ENCODE peak calls at places on chromosome 21, in six cellular contexts. G is CD4-positive, alpha-beta memory T cell; C is K562; H is fibroblast of lung; T is BJ; W is mesendoderm. L is an unnamed sample. For H3K36me3, the result is how much of the 10 kb centered on the place peaks cover.

GRCh38 chr21:41482321-41482720 is 25.6 kb downstream of the TMPRSS2 start:
- DNase-seq in T (no peak), C (no peak), W (no peak), H (peak), G (no peak), L (no peak)

GRCh38 chr21:38321568-38321967 is 64.8 kb downstream of the KCNJ15 start:
- DNase-seq in G (no peak), H (no peak), T (no peak), W (no peak), C (no peak), L (no peak)

GRCh38 chr21:43735236-43736091 is 16.5 kb downstream of the PDXK start:
- DNase-seq in C (no peak), W (no peak), T (no peak), H (no peak), G (no peak), L (no peak)

GRCh38 chr21:26945916-26946315 is 21.0 kb downstream of the ADAMTS5 start:
- DNase-seq in C (no peak), G (no peak), W (peak), H (peak), T (no peak), L (no peak)

GRCh38 chr21:25179116-25179515 is 428.2 kb downstream of the MRPL39 start:
- DNase-seq in H (peak), G (no peak), W (no peak), C (no peak), T (no peak), L (no peak)

GRCh38 chr21:36854391-36854790 is 112.1 kb downstream of the HLCS start:
- DNase-seq in G (no peak), H (no peak), C (peak), T (no peak), W (peak), L (peak)

GRCh38 chr21:16072176-16072575 is 342.4 kb downstream of the USP25 start:
- DNase-seq in H (no peak), T (no peak), C (no peak), G (no peak), W (no peak), L (no peak)

GRCh38 chr21:37478821-37479220 is 112.2 kb downstream of the DYRK1A start:
- DNase-seq in C (no peak), T (no peak), H (no peak), G (no peak), W (no peak), L (no peak)

GRCh38 chr21:39588884-39589283 is 23.9 kb upstream of the B3GALT5 start:
- DNase-seq in H (no peak), T (no peak), G (no peak), C (no peak), W (no peak), L (no peak)

GRCh38 chr21:37862536-37862935 is 53.7 kb downstream of the KCNJ6 start:
- DNase-seq in W (peak), T (no peak), H (peak), C (no peak), G (no peak), L (no peak)

GRCh38 chr21:37552496-37553399 is 186.2 kb downstream of the DYRK1A start:
- DNase-seq in T (no peak), G (no peak), H (no peak), C (no peak), W (no peak), L (no peak)

GRCh38 chr21:41137401-41137800 is 30.6 kb upstream of the BACE2 start:
- DNase-seq in W (no peak), T (no peak), G (no peak), C (no peak), H (no peak), L (no peak)

GRCh38 chr21:26709090-26709489 is 136.0 kb upstream of the CYYR1 start:
- DNase-seq in G (no peak), W (no peak), H (peak), C (no peak), T (no peak), L (no peak)

GRCh38 chr21:36765229-36765628 is 66.3 kb downstream of the SIM2 start:
- DNase-seq in T (no peak), G (no peak), W (no peak), H (peak), C (no peak), L (no peak)

GRCh38 chr21:25688284-25689035 is 46.2 kb downstream of the ATP5PF start:
- DNase-seq in W (no peak), H (peak), T (no peak), C (no peak), G (no peak), L (no peak)

GRCh38 chr21:30592140-30592539 is at the start of gene KRTAP6-3:
- DNase-seq in G (no peak), C (no peak), T (no peak), W (no peak), H (no peak), L (no peak)

GRCh38 chr21:38027901-38028300 is 111.6 kb upstream of the KCNJ6 start:
- DNase-seq in G (no peak), C (no peak), H (peak), T (peak), W (no peak), L (no peak)

GRCh38 chr21:16424331-16424749 is 694.6 kb downstream of the USP25 start:
- DNase-seq in T (no peak), H (peak), C (no peak), G (no peak), W (no peak), L (no peak)

GRCh38 chr21:17613242-17613676 is 558 bp upstream of the BTG3 start:
- DNase-seq in T (no peak), G (peak), C (no peak), W (no peak), H (peak), L (peak)

GRCh38 chr21:42850866-42851391 is 28.4 kb downstream of the WDR4 start:
- DNase-seq in C (peak), W (peak), G (no peak), H (no peak), T (no peak), L (peak)

GRCh38 chr21:41370840-41371697 is 9.2 kb downstream of the MX2 start:
- DNase-seq in T (no peak), G (no peak), C (no peak), W (no peak), H (peak), L (no peak)

GRCh38 chr21:20013851-20014250 is 984.4 kb upstream of the NCAM2 start:
- DNase-seq in H (no peak), C (no peak), G (no peak), T (no peak), W (no peak), L (no peak)

GRCh38 chr21:43835861-43836260 is 29.2 kb upstream of the AGPAT3 start:
- DNase-seq in G (no peak), H (no peak), T (no peak), C (no peak), W (no peak), L (no peak)

GRCh38 chr21:38440746-38441145 is 57.5 kb downstream of the ERG start:
- DNase-seq in C (no peak), W (peak), T (peak), H (peak), G (no peak), L (peak)

GRCh38 chr21:44439211-44439600 is 16.1 kb upstream of the LRRC3 start:
- DNase-seq in C (no peak), W (no peak), T (no peak), G (no peak), H (no peak), L (no peak)

GRCh38 chr21:42537106-42537742 is 23.6 kb downstream of the SLC37A1 start:
- DNase-seq in G (no peak), C (no peak), H (no peak), W (no peak), T (no peak), L (peak)

GRCh38 chr21:28132713-28133112 is 860.0 kb downstream of the LTN1 start:
- DNase-seq in H (peak), W (no peak), C (no peak), T (peak), G (no peak), L (no peak)

GRCh38 chr21:42843021-42843420 is 36.3 kb downstream of the WDR4 start:
- DNase-seq in W (no peak), C (no peak), G (no peak), T (no peak), H (no peak), L (no peak)

DNA sequence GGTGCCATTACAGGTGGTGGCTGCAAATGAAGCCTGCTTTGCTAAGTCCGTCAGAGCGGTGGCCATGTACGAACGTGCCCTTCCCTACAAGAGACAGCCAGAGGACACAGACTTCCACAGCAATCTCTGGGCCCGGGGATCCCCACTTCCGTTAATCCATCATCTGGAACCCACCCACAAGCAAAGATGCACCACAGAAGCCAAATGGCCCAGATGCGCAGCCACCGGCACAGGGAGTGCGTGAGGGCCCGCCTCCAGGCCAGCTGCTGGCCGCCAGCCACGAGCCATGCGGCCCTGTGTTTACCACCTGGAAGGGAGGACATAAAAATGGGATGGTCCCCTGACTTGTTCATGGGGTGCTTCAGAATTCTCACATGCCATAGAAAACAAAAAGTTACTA is 22.1 kb downstream of the MRAP start:
- DNase-seq in H (no peak), C (no peak), T (no peak), G (no peak), W (no peak), L (no peak)
- H3K36me3 ChIP-seq in H (under half), C (half or more), T (half or more), G (half or more), W (under half), L (half or more)

DNA sequence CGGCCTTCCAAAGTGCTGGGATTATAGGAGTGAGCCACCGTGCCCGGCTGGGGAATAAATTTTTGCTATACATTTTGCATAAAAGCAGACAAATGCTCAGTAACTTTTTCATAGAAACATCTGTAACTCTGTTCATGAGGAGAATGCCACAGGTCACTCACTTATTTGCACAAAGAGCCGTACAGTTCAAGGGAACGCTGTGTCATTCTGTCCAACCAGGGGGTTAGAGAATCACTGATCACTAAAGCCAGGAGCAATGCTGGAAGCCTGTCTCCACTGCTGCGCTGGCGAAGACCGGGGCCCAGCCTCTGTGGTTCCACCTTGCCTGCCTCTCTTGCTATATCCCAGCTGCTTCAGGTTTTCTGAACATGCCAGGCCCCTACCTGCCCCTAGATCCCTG is 58.3 kb downstream of the RUNX1 start:
- DNase-seq in H (no peak), G (no peak), T (no peak), C (no peak), W (no peak), L (no peak)
- H3K36me3 ChIP-seq in H (under half), G (under half), T (under half), C (under half), W (under half), L (under half)

GRCh38 chr21:33543505-33544129 is 779 bp downstream of the SON start:
- DNase-seq in H (no peak), C (no peak), W (no peak), T (no peak), G (no peak), L (no peak)
- H3K36me3 ChIP-seq in H (under half), C (half or more), W (under half), T (under half), G (under half), L (under half)

DNA sequence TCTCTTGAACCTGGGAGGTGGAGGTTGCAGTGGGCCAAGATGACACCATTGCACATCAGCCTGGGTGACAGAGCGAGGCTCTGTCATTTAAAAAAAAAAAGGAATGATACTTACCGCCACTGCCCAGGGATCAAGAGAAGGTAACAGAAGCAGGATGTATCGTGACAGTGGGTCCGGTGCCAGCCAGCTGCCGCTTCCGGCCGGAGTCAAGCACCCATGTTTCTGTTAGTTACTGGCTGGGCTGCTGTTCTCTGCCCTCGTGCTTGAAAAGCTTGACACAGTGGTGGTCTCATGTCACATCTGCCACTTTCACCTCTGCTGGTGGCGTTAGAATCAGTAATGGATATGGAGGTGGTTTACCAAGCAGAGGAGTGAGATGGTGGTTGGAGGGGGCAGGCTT is 21.0 kb downstream of the IFNGR2 start:
- DNase-seq in W (no peak), H (no peak), G (no peak), T (no peak), C (no peak), L (no peak)
- H3K36me3 ChIP-seq in W (under half), H (under half), G (under half), T (under half), C (half or more), L (under half)

GRCh38 chr21:45504021-45504515 is 38.2 kb downstream of the SLC19A1 start:
- DNase-seq in W (no peak), C (peak), G (no peak), H (no peak), T (no peak), L (no peak)

GRCh38 chr21:45499970-45500575 is 42.2 kb downstream of the SLC19A1 start:
- DNase-seq in C (peak), T (no peak), G (no peak), W (no peak), H (no peak), L (no peak)

GRCh38 chr21:45502006-45502345 is 40.3 kb downstream of the SLC19A1 start:
- DNase-seq in G (no peak), C (no peak), T (no peak), W (no peak), H (no peak), L (no peak)

GRCh38 chr21:45504516-45505415 is 37.5 kb downstream of the SLC19A1 start:
- DNase-seq in C (no peak), H (no peak), W (no peak), G (peak), T (no peak), L (no peak)

DNA sequence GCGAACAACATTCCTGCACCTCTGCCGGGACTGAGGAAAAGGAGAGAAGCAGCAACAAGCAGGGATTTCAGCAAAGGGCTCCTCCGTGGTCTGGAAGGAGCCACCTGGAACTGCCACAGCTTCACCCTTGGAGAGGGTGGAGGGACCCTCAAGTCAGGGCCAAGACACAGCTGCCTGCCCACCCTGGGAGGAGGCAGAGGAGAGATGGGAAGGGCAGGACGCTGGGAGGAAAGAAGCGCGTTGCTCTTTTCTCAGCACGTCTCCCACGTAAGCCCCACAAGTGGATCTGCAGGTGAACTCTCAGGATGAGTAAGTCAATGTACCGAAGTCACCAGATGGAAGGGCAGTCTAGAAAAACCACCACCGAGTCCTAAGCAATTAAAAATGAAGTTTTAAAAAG is 39.6 kb downstream of the SLC19A1 start:
- DNase-seq in W (no peak), H (no peak), T (no peak), C (no peak), G (no peak), L (no peak)
- H3K36me3 ChIP-seq in W (under half), H (under half), T (under half), C (under half), G (under half), L (under half)

GRCh38 chr21:23921670-23922418 is 1685.4 kb downstream of the MRPL39 start:
- DNase-seq in C (peak), G (no peak), T (no peak), W (no peak), H (no peak), L (no peak)
- H3K36me3 ChIP-seq in C (under half), G (under half), T (under half), W (under half), H (under half), L (under half)

DNA sequence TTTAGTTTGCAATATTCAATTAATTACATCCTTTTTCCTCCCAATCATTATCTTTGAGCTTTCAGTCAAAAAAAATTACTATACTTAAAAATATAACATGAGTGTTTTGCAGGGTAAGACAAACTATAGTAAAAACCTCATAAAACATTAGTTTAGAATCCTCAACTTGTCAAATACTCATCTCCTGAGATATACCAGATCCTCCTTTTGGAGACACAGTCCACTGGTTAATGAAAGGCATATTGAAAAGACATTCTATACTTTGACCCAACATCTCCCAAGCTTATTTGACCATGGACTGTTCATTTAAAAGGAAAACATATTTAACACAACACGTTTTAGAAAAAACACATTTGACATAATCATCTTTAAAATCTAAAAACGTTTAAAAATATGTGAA is 52.8 kb downstream of the NRIP1 start:
- DNase-seq in C (no peak), G (no peak), H (no peak), T (no peak), W (no peak), L (no peak)
- H3K36me3 ChIP-seq in C (under half), G (under half), H (under half), T (under half), W (under half), L (under half)

GRCh38 chr21:34878501-34878900 is 170.6 kb downstream of the RUNX1 start:
- DNase-seq in H (peak), W (no peak), T (no peak), C (no peak), G (no peak), L (no peak)

GRCh38 chr21:34877485-34878128 is 171.5 kb downstream of the RUNX1 start:
- DNase-seq in H (no peak), T (no peak), G (no peak), C (no peak), W (no peak), L (no peak)

GRCh38 chr21:34881421-34881820 is 167.7 kb downstream of the RUNX1 start:
- DNase-seq in W (no peak), H (peak), T (no peak), G (no peak), C (no peak), L (no peak)

GRCh38 chr21:34880401-34880800 is 168.7 kb downstream of the RUNX1 start:
- DNase-seq in G (no peak), C (no peak), T (no peak), H (no peak), W (no peak), L (no peak)

GRCh38 chr21:34878940-34879339 is 170.2 kb downstream of the RUNX1 start:
- DNase-seq in T (no peak), C (no peak), G (no peak), H (no peak), W (no peak), L (no peak)
- H3K36me3 ChIP-seq in T (under half), C (half or more), G (under half), H (under half), W (under half), L (under half)

GRCh38 chr21:32364801-32365200 is 28.0 kb downstream of the URB1 start:
- DNase-seq in H (no peak), W (peak), T (no peak), C (no peak), G (no peak), L (no peak)

GRCh38 chr21:32366191-32366590 is 26.6 kb downstream of the URB1 start:
- DNase-seq in C (no peak), G (no peak), H (no peak), W (no peak), T (no peak), L (no peak)

GRCh38 chr21:32360401-32360981 is 32.3 kb downstream of the URB1 start:
- DNase-seq in T (no peak), G (no peak), H (no peak), W (no peak), C (no peak), L (no peak)

GRCh38 chr21:32367158-32367557 is 25.7 kb downstream of the URB1 start:
- DNase-seq in H (no peak), G (no peak), C (no peak), T (no peak), W (no peak), L (no peak)

DNA sequence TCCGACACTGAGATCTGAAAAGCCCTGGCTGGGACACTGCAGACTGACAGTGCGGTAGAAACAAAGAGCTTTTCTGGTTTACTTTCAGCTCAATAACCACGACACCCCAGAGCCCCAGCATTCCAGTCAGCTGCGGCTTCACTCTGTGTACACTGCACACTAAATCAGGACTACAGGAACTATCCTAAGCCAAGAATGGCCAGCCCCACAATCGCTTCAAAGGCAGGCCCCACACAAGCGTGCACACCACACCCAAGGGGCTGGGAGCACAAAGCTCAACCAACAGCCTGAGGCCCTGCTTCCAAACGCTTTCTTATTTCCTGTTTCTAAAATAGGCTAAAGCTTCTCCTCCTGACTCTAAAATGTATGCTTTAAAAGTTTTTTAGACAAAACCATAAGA is 28.4 kb downstream of the URB1 start:
- DNase-seq in W (no peak), H (peak), G (no peak), C (no peak), T (no peak), L (no peak)
- H3K36me3 ChIP-seq in W (under half), H (under half), G (half or more), C (half or more), T (under half), L (half or more)

L was measured in A673.